ENCODE peak calls at places on chromosomes 1 and 21, in eight cellular contexts. K is spleen; A is activated CD8-positive, alpha-beta memory T cell treated with anti-CD3 and anti-CD28 coated beads for 1 hour; C is ACHN; L is stimulated activated CD8-positive, alpha-beta memory T cell treated with anti-CD3 and anti-CD28 coated beads, Interleukin-15, amount 100 ng/mL, for 1 hour; G is GM23248; H is stimulated activated CD4-positive, alpha-beta T cell treated with anti-CD3 and anti-CD28 coated beads, Interleukin-1b, Interleukin-23, amount 100 ng/mL, for 24 hours; S is T-helper 2 cell. Q is an unnamed sample.
A peak's percentile ranks its signal among the peaks of the same experiment; 100 is the strongest.

GRCh38 chr21:37496972-37497371 is 130.4 kb downstream of the DYRK1A start:
- DNase-seq in C (peak; percentile 30), K (no peak), L (no peak), A (no peak), S (no peak), H (no peak), G (peak; percentile 36), Q (no peak)

GRCh38 chr1:151535326-151536271 is 4.5 kb upstream of the TUFT1 start:
- DNase-seq in A (no peak), L (no peak), C (no peak), H (no peak), K (no peak), S (no peak), G (peak; percentile 65), Q (no peak)

GRCh38 chr1:182764029-182764768 is 25.4 kb upstream of the NPL start:
- DNase-seq in G (no peak), K (no peak), H (no peak), S (no peak), C (no peak), L (no peak), A (no peak), Q (no peak)

GRCh38 chr1:94807742-94808491 is 12.2 kb upstream of the SLC44A3 start:
- DNase-seq in H (no peak), C (no peak), A (no peak), S (no peak), K (no peak), L (no peak), G (no peak), Q (no peak)

GRCh38 chr1:211703812-211704566 is 28.6 kb upstream of the NEK2 start:
- DNase-seq in C (no peak), A (no peak), S (no peak), H (no peak), K (no peak), L (no peak), G (no peak), Q (no peak)

GRCh38 chr1:41875487-41875886 is 43.2 kb downstream of the HIVEP3 start:
- DNase-seq in L (no peak), C (no peak), K (no peak), H (no peak), G (no peak), S (no peak), A (no peak), Q (no peak)

GRCh38 chr1:24385160-24385939 is 28.2 kb downstream of the STPG1 start:
- DNase-seq in A (no peak), C (peak; percentile 25), H (no peak), G (peak; percentile 81), S (no peak), K (no peak), L (no peak), Q (peak; percentile 56)

GRCh38 chr1:155011437-155011907 is 8.9 kb downstream of the ZBTB7B start:
- DNase-seq in G (no peak), L (no peak), H (no peak), S (no peak), C (no peak), A (no peak), K (peak; percentile 65), Q (no peak)

GRCh38 chr1:217134857-217135568 is 411.8 kb upstream of the ESRRG start:
- DNase-seq in A (no peak), C (peak; percentile 34), K (no peak), S (no peak), H (no peak), G (no peak), L (no peak), Q (peak; percentile 51)

GRCh38 chr1:186374313-186375151 is 521 bp downstream of the TPR start:
- DNase-seq in G (peak; percentile 63), H (peak; percentile 2), K (no peak), A (no peak), L (peak; percentile 8), S (no peak), C (peak; percentile 60), Q (peak; percentile 51)

GRCh38 chr1:64917907-64918306 is 48.4 kb downstream of the JAK1 start:
- DNase-seq in C (no peak), K (no peak), H (no peak), S (no peak), L (no peak), G (no peak), A (no peak), Q (no peak)

GRCh38 chr1:25802915-25803314 is 2.9 kb downstream of the SELENON start:
- DNase-seq in A (no peak), L (no peak), C (no peak), G (no peak), S (no peak), H (no peak), K (no peak), Q (no peak)

GRCh38 chr21:20882462-20883415 is 115.5 kb upstream of the NCAM2 start:
- DNase-seq in C (peak; percentile 25), G (peak; percentile 20), A (no peak), L (no peak), H (no peak), S (no peak), K (no peak), Q (peak; percentile 26)

GRCh38 chr1:177847843-177848242 is 122.0 kb downstream of the SEC16B start:
- DNase-seq in A (no peak), G (peak; percentile 92), L (no peak), S (no peak), C (no peak), H (no peak), K (no peak), Q (no peak)

GRCh38 chr1:4091996-4092395 is 191.9 kb upstream of the C1orf174 start:
- DNase-seq in K (peak; percentile 19), G (no peak), A (no peak), L (no peak), C (no peak), S (no peak), H (no peak), Q (no peak)

GRCh38 chr21:34552324-34553198 is 40.6 kb upstream of the KCNE1 start:
- DNase-seq in C (no peak), H (no peak), K (no peak), G (peak; percentile 42), A (no peak), L (no peak), S (no peak), Q (no peak)

GRCh38 chr1:181117648-181118449 is 29.3 kb downstream of the IER5 start:
- DNase-seq in L (no peak), H (no peak), C (no peak), K (no peak), G (peak; percentile 87), S (no peak), A (no peak), Q (no peak)

GRCh38 chr1:24292100-24292499 is 27.1 kb upstream of the GRHL3 start:
- DNase-seq in S (no peak), A (no peak), H (no peak), L (no peak), K (no peak), G (no peak), C (no peak), Q (no peak)

GRCh38 chr1:65527211-65527610 is 106.7 kb downstream of the LEPR start:
- DNase-seq in A (no peak), K (no peak), H (no peak), L (no peak), C (no peak), G (peak; percentile 88), S (no peak), Q (peak; percentile 25)

GRCh38 chr1:115838805-115839705 is 1.9 kb downstream of the NHLH2 start:
- DNase-seq in K (no peak), C (peak; percentile 5), L (no peak), S (no peak), A (no peak), G (peak; percentile 59), H (no peak), Q (peak; percentile 66)

GRCh38 chr1:153633161-153633746 is 612 bp upstream of the CHTOP start:
- DNase-seq in C (no peak), L (no peak), A (no peak), S (no peak), G (no peak), H (no peak), K (no peak), Q (peak; percentile 56)

GRCh38 chr1:197981546-197981945 is 64.4 kb downstream of the LHX9 start:
- DNase-seq in G (no peak), S (no peak), L (no peak), A (no peak), H (no peak), C (no peak), K (no peak), Q (no peak)

GRCh38 chr21:17819114-17819877 is at the start of gene C21orf91:
- DNase-seq in L (peak; percentile 71), A (peak; percentile 61), G (peak; percentile 87), C (peak; percentile 84), S (peak; percentile 74), H (peak; percentile 78), K (peak; percentile 96), Q (peak; percentile 93)

GRCh38 chr1:84929581-84929980 is 36.6 kb upstream of the LPAR3 start:
- DNase-seq in A (no peak), C (no peak), L (no peak), K (no peak), G (no peak), S (no peak), H (no peak), Q (no peak)

GRCh38 chr1:81799939-81800740 is 594 bp upstream of the ADGRL2 start:
- DNase-seq in S (no peak), K (no peak), H (no peak), A (no peak), G (peak; percentile 78), C (peak; percentile 76), L (no peak), Q (peak; percentile 65)

GRCh38 chr1:59116920-59117542 is 179.9 kb upstream of the FGGY start:
- DNase-seq in C (peak; percentile 32), G (peak; percentile 75), S (no peak), A (no peak), L (no peak), K (no peak), H (no peak), Q (no peak)

GRCh38 chr1:204516180-204516879 is at the start of gene MDM4:
- DNase-seq in S (peak; percentile 93), L (peak; percentile 85), A (peak; percentile 81), H (peak; percentile 87), K (peak; percentile 97), G (peak; percentile 99), C (peak; percentile 98), Q (peak; percentile 94)

GRCh38 chr21:37159053-37159776 is 86.2 kb downstream of the TTC3 start:
- DNase-seq in K (no peak), H (no peak), L (no peak), A (no peak), C (no peak), S (no peak), G (no peak), Q (no peak)

GRCh38 chr1:82318265-82318664 is 517.5 kb downstream of the ADGRL2 start:
- DNase-seq in S (no peak), K (no peak), A (no peak), L (no peak), H (no peak), C (no peak), G (no peak), Q (no peak)

GRCh38 chr1:23528245-23528978 is 2.6 kb downstream of the E2F2 start:
- DNase-seq in G (peak; percentile 89), A (peak; percentile 44), K (peak; percentile 94), L (peak; percentile 65), C (peak; percentile 86), S (peak; percentile 70), H (peak; percentile 56), Q (peak; percentile 62)

GRCh38 chr1:214154596-214155261 is 126.2 kb upstream of the SMYD2 start:
- DNase-seq in G (no peak), A (no peak), K (no peak), H (no peak), L (no peak), C (no peak), S (no peak), Q (no peak)

GRCh38 chr1:55154616-55155015 is 60.5 kb downstream of the USP24 start:
- DNase-seq in G (no peak), H (no peak), K (no peak), L (no peak), S (no peak), C (no peak), A (no peak), Q (no peak)

GRCh38 chr1:199551967-199552565 is 475.4 kb upstream of the NR5A2 start:
- DNase-seq in A (no peak), L (no peak), C (peak; percentile 79), H (no peak), G (peak; percentile 77), K (no peak), S (no peak), Q (peak; percentile 55)

GRCh38 chr1:38114231-38114630 is 67.6 kb upstream of the POU3F1 start:
- DNase-seq in G (peak; percentile 82), L (no peak), H (no peak), A (no peak), C (no peak), K (no peak), S (no peak), Q (no peak)

Q was measured in HEK293T.